ENCODE peak calls at places on chromosomes 1 and 21, in ten cellular contexts. U, B, M, H, S, R, O, W, F and E are unnamed samples.
A peak's percentile ranks its signal among the peaks of the same experiment; 100 is the strongest.

GRCh38 chr1:246897302-246897701 is 34.4 kb downstream of the AHCTF1 start:
- DNase-seq in U (no peak), B (no peak), M (no peak), H (no peak), S (no peak), R (no peak), O (no peak), W (no peak), F (no peak), E (no peak)

GRCh38 chr1:58732087-58732486 is 32.2 kb upstream of the MYSM1 start:
- DNase-seq in U (no peak), B (no peak), M (no peak), H (no peak), S (peak; percentile 97), R (peak; percentile 54), O (no peak), W (peak; percentile 30), F (peak; percentile 4), E (no peak)

GRCh38 chr1:91020486-91020885 is 1.3 kb downstream of the ZNF644 start:
- DNase-seq in U (no peak), B (no peak), M (no peak), H (no peak), S (peak; percentile 24), R (peak; percentile 9), O (no peak), W (peak; percentile 13), F (no peak), E (no peak)

GRCh38 chr21:31354604-31355443 is 10.8 kb upstream of the TIAM1 start:
- DNase-seq in U (no peak), B (peak; percentile 34), M (peak; percentile 97), H (peak; percentile 17), S (peak; percentile 79), R (peak; percentile 86), O (no peak), W (peak; percentile 49), F (no peak), E (no peak)

GRCh38 chr1:45617618-45618017 is 6.2 kb downstream of the CCDC17 start:
- DNase-seq in U (no peak), B (no peak), M (no peak), H (no peak), S (peak; percentile 33), R (peak; percentile 37), O (no peak), W (no peak), F (no peak), E (no peak)

GRCh38 chr1:210618379-210618778 is 289.7 kb downstream of the HHAT start:
- DNase-seq in U (no peak), B (no peak), M (no peak), H (no peak), S (no peak), R (no peak), O (no peak), W (no peak), F (no peak), E (no peak)

GRCh38 chr1:153608089-153608672 is 4.8 kb downstream of the S100A16 start:
- DNase-seq in U (peak; percentile 48), B (no peak), M (peak; percentile 55), H (no peak), S (no peak), R (no peak), O (no peak), W (no peak), F (no peak), E (peak; percentile 17)

GRCh38 chr1:204148098-204148406 is 3.8 kb downstream of the ETNK2 start:
- DNase-seq in U (no peak), B (no peak), M (no peak), H (no peak), S (no peak), R (no peak), O (no peak), W (no peak), F (no peak), E (no peak)

GRCh38 chr21:26116456-26117011 is 54.0 kb downstream of the APP start:
- DNase-seq in U (peak; percentile 68), B (no peak), M (no peak), H (no peak), S (peak; percentile 83), R (peak; percentile 78), O (no peak), W (peak; percentile 92), F (peak; percentile 50), E (no peak)

GRCh38 chr1:224106568-224107281 is 7.2 kb upstream of the FBXO28 start:
- DNase-seq in U (peak; percentile 73), B (peak; percentile 69), M (no peak), H (no peak), S (peak; percentile 42), R (peak; percentile 82), O (peak; percentile 77), W (peak; percentile 45), F (no peak), E (peak; percentile 62)

GRCh38 chr1:209505044-209505443 is 78.5 kb upstream of the CAMK1G start:
- DNase-seq in U (no peak), B (no peak), M (peak; percentile 78), H (no peak), S (no peak), R (no peak), O (no peak), W (peak; percentile 6), F (no peak), E (no peak)

GRCh38 chr1:9269078-9269501 is 23.6 kb upstream of the SPSB1 start:
- DNase-seq in U (no peak), B (no peak), M (no peak), H (no peak), S (no peak), R (peak; percentile 11), O (no peak), W (no peak), F (no peak), E (no peak)

GRCh38 chr21:46294647-46295176 is 8.6 kb downstream of the YBEY start:
- DNase-seq in U (peak; percentile 60), B (peak; percentile 49), M (no peak), H (no peak), S (peak; percentile 52), R (peak; percentile 74), O (no peak), W (peak; percentile 69), F (no peak), E (peak; percentile 64)

GRCh38 chr1:214332950-214333798 is 52.2 kb downstream of the SMYD2 start:
- DNase-seq in U (peak; percentile 87), B (peak; percentile 48), M (no peak), H (peak; percentile 60), S (peak; percentile 72), R (peak; percentile 81), O (peak; percentile 49), W (peak; percentile 61), F (peak; percentile 32), E (peak; percentile 62)

DNA sequence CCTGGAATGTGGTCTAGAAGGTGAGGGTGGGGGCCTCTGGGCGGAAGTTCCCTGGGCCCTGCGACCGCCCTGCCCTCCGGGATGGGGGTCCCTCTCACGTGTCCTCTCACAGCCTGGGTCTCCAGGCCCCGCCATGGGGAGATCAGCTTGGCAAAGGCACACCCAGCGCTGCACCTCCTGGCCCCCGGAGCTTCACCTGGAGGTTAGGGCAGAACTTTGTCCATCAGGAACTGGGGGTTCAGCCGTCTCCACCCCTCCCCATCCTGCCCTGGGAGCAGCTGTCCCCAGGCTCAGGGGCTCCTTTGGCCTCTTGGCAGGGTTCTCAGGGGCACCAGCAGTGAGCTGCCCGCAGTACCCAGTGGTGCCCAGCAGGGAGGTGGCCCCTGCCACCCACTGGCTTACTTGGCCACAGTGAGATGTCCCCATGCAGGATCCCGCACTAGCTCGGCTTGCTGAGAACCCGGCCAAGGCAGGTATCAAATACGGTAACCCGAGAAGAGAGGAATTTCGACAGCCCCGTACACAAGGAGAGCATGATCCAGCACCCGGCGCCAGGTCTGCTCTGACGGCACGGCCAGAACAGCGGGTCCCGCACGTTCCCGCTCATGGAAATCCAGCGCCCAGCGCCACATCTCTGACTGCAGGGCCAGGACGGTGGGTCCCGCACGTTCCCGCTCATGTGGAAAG is 36.7 kb downstream of the RRP1 start:
- DNase-seq in U (peak; percentile 75), B (no peak), M (no peak), H (peak; percentile 66), S (no peak), R (no peak), O (no peak), W (no peak), F (no peak), E (no peak)
- TF ChIP-seq CTCF in U (peak; percentile 62), B (peak; percentile 22), M (peak; percentile 12), H (peak; percentile 26), S (peak; percentile 23), R (no peak), O (no peak), W (no peak), F (peak; percentile 9), E (no peak)

GRCh38 chr21:39854572-39854971 is 12.7 kb upstream of the PCP4 start:
- DNase-seq in U (no peak), B (no peak), M (no peak), H (no peak), S (no peak), R (no peak), O (no peak), W (no peak), F (no peak), E (no peak)
- TF ChIP-seq CTCF in U (peak; percentile 57), B (no peak), M (no peak), H (no peak), S (no peak), R (no peak), O (peak; percentile 37), W (no peak), F (no peak), E (no peak)

GRCh38 chr1:75174031-75174760 is 40.0 kb downstream of the LHX8 start:
- DNase-seq in U (no peak), B (no peak), M (no peak), H (no peak), S (no peak), R (no peak), O (no peak), W (no peak), F (peak; percentile 20), E (no peak)
- TF ChIP-seq CTCF in U (no peak), B (no peak), M (no peak), H (no peak), S (no peak), R (no peak), O (no peak), W (no peak), F (no peak), E (no peak)

DNA sequence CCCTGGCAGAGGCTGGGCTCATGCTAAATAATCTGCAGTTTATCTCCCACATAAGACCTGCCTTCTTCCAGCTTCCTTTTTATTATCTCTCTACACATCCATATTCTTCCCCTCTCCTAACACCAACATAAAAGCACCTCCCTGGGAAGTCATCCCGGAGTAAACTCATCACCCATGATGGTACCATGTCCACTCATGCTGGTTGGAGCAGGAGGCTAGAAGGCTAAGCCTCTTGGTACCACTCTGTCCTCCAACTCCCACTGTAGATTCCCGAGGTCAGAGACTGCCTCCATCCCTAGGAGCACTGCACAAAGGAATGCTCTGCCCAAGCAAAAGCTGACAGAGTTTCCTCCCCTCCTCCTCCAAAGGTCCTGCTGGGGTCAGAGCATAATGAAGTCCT is 4.2 kb downstream of the DENND2D start:
- DNase-seq in U (no peak), B (no peak), M (no peak), H (no peak), S (no peak), R (no peak), O (no peak), W (no peak), F (no peak), E (no peak)
- TF ChIP-seq CTCF in U (no peak), B (no peak), M (no peak), H (no peak), S (no peak), R (no peak), O (no peak), W (no peak), F (no peak), E (no peak)